ENCODE peak calls at places on chromosomes 6 and 20, in seven cellular contexts. L is ELF-1; H is fibroblast of villous mesenchyme; A is colonic mucosa; W is hypothalamus; G is stimulated activated CD4-positive, alpha-beta T cell treated with anti-CD3 and anti-CD28 coated beads, Interleukin-15, amount 100 ng/mL, for 1 hour; N is GDM1. X is an unnamed sample.

GRCh38 chr20:2446845-2447244 is 23.7 kb downstream of the SNRPB start:
- DNase-seq in L (no peak), H (no peak), A (no peak), W (no peak), G (no peak), N (no peak), X (no peak)

GRCh38 chr6:32327103-32327502 is 44.6 kb downstream of the TSBP1 start:
- DNase-seq in L (no peak), H (no peak), A (no peak), W (no peak), G (no peak), N (peak; percentile 16), X (no peak)

GRCh38 chr6:12371641-12372146 is 81.5 kb downstream of the EDN1 start:
- DNase-seq in L (no peak), H (peak; percentile 22), A (no peak), W (no peak), G (no peak), N (no peak), X (no peak)

GRCh38 chr6:125507987-125508655 is 206.4 kb upstream of the HDDC2 start:
- DNase-seq in L (no peak), H (peak; percentile 50), A (no peak), W (no peak), G (no peak), N (no peak), X (no peak)

GRCh38 chr6:110859335-110859792 is 15.2 kb upstream of the AMD1 start:
- DNase-seq in L (no peak), H (no peak), A (no peak), W (no peak), G (no peak), N (peak; percentile 84), X (no peak)

GRCh38 chr6:34934516-34934915 is 45.5 kb downstream of the ANKS1A start:
- DNase-seq in L (no peak), H (peak; percentile 26), A (no peak), W (no peak), G (no peak), N (no peak), X (no peak)

GRCh38 chr6:55299285-55299684 is 28.0 kb upstream of the GFRAL start:
- DNase-seq in L (no peak), H (no peak), A (no peak), W (no peak), G (no peak), N (no peak), X (no peak)

GRCh38 chr20:3678198-3678597 is 3.6 kb downstream of the ADAM33 start:
- DNase-seq in L (no peak), H (no peak), A (no peak), W (no peak), G (no peak), N (no peak), X (no peak)

GRCh38 chr6:11575408-11576033 is 38.0 kb downstream of the TMEM170B start:
- DNase-seq in L (peak; percentile 74), H (peak; percentile 86), A (peak; percentile 63), W (peak; percentile 55), G (no peak), N (peak; percentile 74), X (no peak)

GRCh38 chr6:106547961-106548453 is 81.3 kb downstream of the RTN4IP1 start:
- DNase-seq in L (peak; percentile 36), H (peak; percentile 83), A (no peak), W (no peak), G (no peak), N (no peak), X (no peak)

GRCh38 chr6:95095855-95096254 is 481.5 kb upstream of the MANEA start:
- DNase-seq in L (no peak), H (no peak), A (no peak), W (no peak), G (no peak), N (no peak), X (no peak)

GRCh38 chr6:79070206-79070825 is 7.7 kb downstream of the PHIP start:
- DNase-seq in L (no peak), H (no peak), A (no peak), W (no peak), G (no peak), N (no peak), X (no peak)

GRCh38 chr6:73528897-73529296 is 8.1 kb upstream of the EEF1A1 start:
- DNase-seq in L (no peak), H (no peak), A (no peak), W (no peak), G (no peak), N (no peak), X (no peak)

GRCh38 chr6:39841291-39841690 is 49.1 kb downstream of the DAAM2 start:
- DNase-seq in L (peak; percentile 26), H (no peak), A (no peak), W (no peak), G (no peak), N (no peak), X (no peak)

GRCh38 chr6:126180585-126180984 is 159.3 kb upstream of the CENPW start:
- DNase-seq in L (no peak), H (peak; percentile 87), A (no peak), W (no peak), G (no peak), N (no peak), X (no peak)

GRCh38 chr20:3461191-3461874 is 9.5 kb upstream of the ATRN start:
- DNase-seq in L (peak; percentile 22), H (peak; percentile 6), A (no peak), W (no peak), G (no peak), N (no peak), X (no peak)

GRCh38 chr20:50224553-50225255 is 34.1 kb downstream of the CEBPB start:
- DNase-seq in L (no peak), H (peak; percentile 96), A (peak; percentile 41), W (no peak), G (no peak), N (no peak), X (no peak)

GRCh38 chr6:33915134-33915533 is 111.3 kb upstream of the MLN start:
- DNase-seq in L (no peak), H (no peak), A (no peak), W (peak; percentile 5), G (no peak), N (no peak), X (no peak)

GRCh38 chr20:61997891-61998290 is 67.8 kb downstream of the TAF4 start:
- DNase-seq in L (no peak), H (no peak), A (no peak), W (no peak), G (no peak), N (no peak), X (no peak)

GRCh38 chr6:150499882-150500312 is 99.8 kb upstream of the PLEKHG1 start:
- DNase-seq in L (no peak), H (peak; percentile 91), A (no peak), W (no peak), G (no peak), N (no peak), X (no peak)

GRCh38 chr6:152068622-152069261 is 261.3 kb downstream of the ESR1 start:
- DNase-seq in L (no peak), H (no peak), A (no peak), W (no peak), G (no peak), N (no peak), X (no peak)

GRCh38 chr20:40689100-40689942 is at the start of gene MAFB:
- DNase-seq in L (peak; percentile 91), H (peak; percentile 87), A (peak; percentile 84), W (peak; percentile 95), G (no peak), N (no peak), X (no peak)

X was measured in central memory CD8-positive, alpha-beta T cell.